ENCODE peak calls at places on chromosomes 13 and 19, in eight cellular contexts. M is breast epithelium, C is dorsolateral prefrontal cortex, F is AG10803, S is GM12865, Z is ovary, Q is transverse colon, T is body of pancreas. P is an unnamed sample.

GRCh38 chr13:20101467-20102316 is 59.2 kb downstream of the GJA3 start:
- DNase-seq in S (no peak), Q (no peak), F (no peak), C (no peak), T (no peak), Z (no peak), M (no peak), P (no peak)

GRCh38 chr19:55080121-55080914 is 4.6 kb downstream of the EPS8L1 start:
- DNase-seq in T (no peak), Q (peak; percentile 91), F (peak; percentile 58), C (no peak), Z (no peak), M (peak; percentile 73), S (peak; percentile 89), P (peak; percentile 64)

GRCh38 chr13:62633448-62633847 is 1217.8 kb upstream of the PCDH20 start:
- DNase-seq in S (no peak), T (no peak), C (no peak), Z (no peak), F (no peak), Q (no peak), M (no peak), P (no peak)

GRCh38 chr19:3350014-3350663 is 16.2 kb upstream of the NFIC start:
- DNase-seq in S (no peak), T (peak; percentile 81), M (no peak), F (no peak), Q (peak; percentile 68), Z (no peak), C (no peak), P (peak; percentile 79)

GRCh38 chr19:13127811-13128575 is 9.9 kb downstream of the NACC1 start:
- DNase-seq in Q (no peak), S (no peak), Z (no peak), C (no peak), M (no peak), F (no peak), T (no peak), P (no peak)

GRCh38 chr19:3606690-3607289 is at the start of gene TBXA2R:
- DNase-seq in Q (peak; percentile 75), T (peak; percentile 45), S (no peak), Z (peak; percentile 91), M (peak; percentile 54), F (peak; percentile 53), C (peak; percentile 30), P (peak; percentile 37)

GRCh38 chr13:113926301-113926761 is 47.5 kb downstream of the C13orf46 start:
- DNase-seq in F (peak; percentile 90), M (no peak), Z (peak; percentile 29), C (no peak), Q (no peak), T (peak; percentile 8), S (no peak), P (peak; percentile 80)

GRCh38 chr19:13055213-13056051 is 47.2 kb downstream of the LYL1 start:
- DNase-seq in Z (peak; percentile 93), Q (peak; percentile 54), T (peak; percentile 53), M (peak; percentile 78), S (no peak), C (no peak), F (peak; percentile 97), P (peak; percentile 47)

GRCh38 chr19:2982983-2983350 is 5.6 kb downstream of the TLE6 start:
- DNase-seq in C (peak; percentile 74), Q (peak; percentile 78), S (no peak), T (peak; percentile 97), Z (peak; percentile 90), M (peak; percentile 96), F (peak; percentile 98), P (peak; percentile 90)

GRCh38 chr19:2428027-2428690 is 773 bp upstream of the TIMM13 start:
- DNase-seq in Q (peak; percentile 39), M (peak; percentile 30), C (peak; percentile 53), T (peak; percentile 41), Z (peak; percentile 60), F (peak; percentile 9), S (no peak), P (no peak)

GRCh38 chr19:55345818-55346724 is 6.4 kb downstream of the KMT5C start:
- DNase-seq in T (no peak), S (no peak), M (no peak), Z (peak; percentile 69), Q (peak; percentile 72), C (no peak), F (no peak), P (peak; percentile 74)

GRCh38 chr19:10912619-10913018 is 15.8 kb downstream of the YIPF2 start:
- DNase-seq in T (no peak), F (no peak), Q (no peak), S (no peak), M (no peak), Z (no peak), C (no peak), P (no peak)

GRCh38 chr13:24605923-24606372 is 74.3 kb upstream of the ATP12A start:
- DNase-seq in Z (no peak), T (peak; percentile 22), M (no peak), F (peak; percentile 50), Q (no peak), C (no peak), S (peak; percentile 44), P (peak; percentile 43)

GRCh38 chr19:43777163-43777700 is 3.5 kb downstream of the KCNN4 start:
- DNase-seq in Z (no peak), S (peak; percentile 74), C (no peak), Q (no peak), M (no peak), T (no peak), F (peak; percentile 21), P (peak; percentile 60)

GRCh38 chr19:43775299-43775890 is 5.4 kb downstream of the KCNN4 start:
- DNase-seq in T (no peak), C (no peak), Z (no peak), S (no peak), F (no peak), Q (no peak), M (no peak), P (no peak)

GRCh38 chr19:43776285-43776684 is 4.5 kb downstream of the KCNN4 start:
- DNase-seq in T (no peak), Q (no peak), M (no peak), F (no peak), C (no peak), S (peak; percentile 51), Z (no peak), P (no peak)

GRCh38 chr19:43773725-43774102 is 7.1 kb downstream of the KCNN4 start:
- DNase-seq in T (no peak), S (no peak), M (no peak), C (no peak), F (no peak), Z (no peak), Q (no peak), P (no peak)

DNA sequence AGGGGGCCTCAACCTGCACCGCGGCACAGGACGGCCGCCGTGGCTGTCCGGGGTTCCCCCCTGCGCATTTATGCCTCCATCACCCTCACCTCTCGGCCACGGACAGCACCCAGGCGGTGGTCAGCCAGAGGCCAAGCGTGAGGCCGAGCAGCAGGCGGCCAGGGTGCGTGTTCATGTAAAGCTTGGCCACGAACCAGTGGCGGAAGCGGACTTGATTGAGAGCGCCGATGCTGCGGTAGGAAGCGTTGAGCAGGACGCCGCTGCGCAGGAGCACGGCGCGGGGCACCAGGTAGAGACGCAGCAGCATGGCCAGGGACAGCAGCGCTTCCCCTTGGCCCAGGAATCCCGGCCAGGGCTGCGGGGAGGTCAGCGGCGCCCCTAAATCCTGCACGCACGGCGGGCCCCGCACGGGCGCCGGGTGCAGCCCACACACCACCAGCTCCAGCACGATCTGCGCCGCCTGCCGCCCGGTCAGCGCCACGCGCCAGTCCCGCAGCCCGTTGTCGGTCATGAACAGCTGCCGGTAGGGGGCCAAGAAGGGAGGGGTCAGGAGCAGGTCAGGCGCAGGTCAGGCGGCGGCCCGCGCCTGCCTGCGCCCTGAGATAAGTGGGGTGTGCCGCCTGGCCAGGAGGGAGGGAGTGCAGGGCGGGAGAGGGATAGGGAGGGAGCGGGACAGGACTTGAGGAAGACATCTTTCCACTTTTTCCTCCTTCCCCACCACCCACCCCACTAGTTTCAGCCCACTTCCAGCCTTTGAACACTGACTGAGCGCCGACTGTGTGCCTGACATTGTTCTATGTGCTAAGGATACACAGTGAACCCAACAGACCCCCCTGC is 6.5 kb downstream of the KCNN4 start:
- DNase-seq in M (no peak), Z (peak; percentile 74), T (peak; percentile 64), F (peak; percentile 66), Q (peak; percentile 78), C (peak; percentile 41), S (no peak), P (no peak)
- TF ChIP-seq CTCF in M (peak; percentile 16), Z (no peak), T (peak; percentile 55), F (peak; percentile 62), Q (peak; percentile 90), C (peak; percentile 74), S (no peak), P (no peak)

DNA sequence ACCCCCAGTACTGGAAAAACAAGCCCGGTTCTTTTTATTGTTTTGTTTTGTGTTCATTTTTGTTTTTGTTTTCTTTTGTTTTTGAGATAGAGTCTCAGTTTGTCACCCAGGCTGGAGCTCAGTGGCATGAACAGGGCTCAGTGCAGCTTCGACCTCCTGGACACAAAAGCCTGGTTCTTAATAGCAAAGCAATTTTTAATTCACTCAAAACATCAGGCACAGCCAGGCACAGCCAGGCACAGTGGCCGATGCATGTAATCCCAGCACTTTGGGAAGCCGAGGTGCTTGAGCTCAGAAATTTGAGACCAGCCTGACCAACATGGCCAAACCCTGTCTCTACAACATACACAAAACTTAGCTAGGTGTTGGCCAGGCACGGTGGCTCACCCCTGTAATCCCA is 30.7 kb downstream of the INSR start:
- DNase-seq in Z (no peak), C (no peak), M (no peak), F (no peak), Q (no peak), T (no peak), S (no peak), P (no peak)
- TF ChIP-seq CTCF in Z (no peak), C (no peak), M (no peak), F (no peak), Q (no peak), T (no peak), S (no peak), P (no peak)

GRCh38 chr13:100330662-100331061 is 241.8 kb downstream of the PCCA start:
- DNase-seq in T (no peak), C (no peak), Z (no peak), Q (no peak), F (no peak), M (no peak), S (no peak), P (no peak)
- TF ChIP-seq CTCF in T (no peak), C (no peak), Z (no peak), Q (no peak), F (no peak), M (no peak), S (no peak), P (no peak)

GRCh38 chr13:26953273-26953672 is 192.7 kb upstream of the GPR12 start:
- DNase-seq in T (no peak), F (no peak), C (no peak), Q (no peak), M (no peak), S (no peak), Z (no peak), P (no peak)
- TF ChIP-seq CTCF in T (no peak), F (no peak), C (no peak), Q (no peak), M (no peak), S (no peak), Z (no peak), P (no peak)

GRCh38 chr13:41426047-41426446 is 31.3 kb upstream of the RGCC start:
- DNase-seq in Q (no peak), Z (no peak), T (no peak), S (no peak), F (no peak), C (no peak), M (no peak), P (no peak)

GRCh38 chr13:41427700-41428099 is 29.6 kb upstream of the RGCC start:
- DNase-seq in S (no peak), F (no peak), C (no peak), M (no peak), Q (no peak), Z (no peak), T (no peak), P (no peak)

GRCh38 chr13:41428155-41428554 is 29.2 kb upstream of the RGCC start:
- DNase-seq in M (no peak), S (no peak), Q (no peak), Z (no peak), F (no peak), C (peak; percentile 30), T (no peak), P (no peak)
- TF ChIP-seq CTCF in M (no peak), S (no peak), Q (no peak), Z (no peak), F (peak; percentile 39), C (peak; percentile 60), T (no peak), P (no peak)

P was measured in MCF 10A.